ENCODE peak calls at places on chromosomes 16 and 17, in nine cellular contexts. Q is tibial nerve; M is MM.1S; X is transverse colon; E is effector memory CD4-positive, alpha-beta T cell; T is left lung; Z is heart right ventricle; G is A549; C is AG04450. R is an unnamed sample.

GRCh38 chr17:7729841-7730240 is 12.3 kb downstream of the DNAH2 start:
- DNase-seq in Q (no peak), M (no peak), X (no peak), E (no peak), T (no peak), Z (no peak), G (no peak), C (no peak), R (no peak)

GRCh38 chr17:68515238-68515637 is 3.0 kb downstream of the PRKAR1A start:
- DNase-seq in Q (no peak), M (no peak), X (no peak), E (no peak), T (no peak), Z (no peak), G (no peak), C (no peak), R (no peak)

GRCh38 chr16:88636488-88637265 is 1.7 kb upstream of the IL17C start:
- DNase-seq in Q (no peak), M (no peak), X (no peak), E (no peak), T (no peak), Z (no peak), G (no peak), C (no peak), R (no peak)

GRCh38 chr16:23506606-23506994 is 3.7 kb downstream of the GGA2 start:
- DNase-seq in Q (no peak), M (no peak), X (no peak), E (no peak), T (no peak), Z (no peak), G (no peak), C (no peak), R (no peak)

GRCh38 chr17:8556074-8556473 is 74.5 kb downstream of the MYH10 start:
- DNase-seq in Q (no peak), M (no peak), X (no peak), E (no peak), T (no peak), Z (no peak), G (no peak), C (no peak), R (no peak)

GRCh38 chr17:74447628-74448159 is 15.8 kb downstream of the GPRC5C start:
- DNase-seq in Q (no peak), M (no peak), X (no peak), E (no peak), T (no peak), Z (no peak), G (no peak), C (no peak), R (no peak)

GRCh38 chr17:40801157-40801556 is 1.4 kb upstream of the KRT28 start:
- DNase-seq in Q (no peak), M (no peak), X (no peak), E (no peak), T (no peak), Z (no peak), G (no peak), C (no peak), R (no peak)

GRCh38 chr17:47952181-47953021 is 5.3 kb downstream of the PRR15L start:
- DNase-seq in Q (no peak), M (no peak), X (peak; percentile 86), E (no peak), T (peak; percentile 49), Z (no peak), G (no peak), C (no peak), R (no peak)

GRCh38 chr17:27756467-27757371 is 43.6 kb downstream of the NOS2 start:
- DNase-seq in Q (no peak), M (peak; percentile 36), X (peak; percentile 68), E (peak; percentile 24), T (no peak), Z (peak; percentile 37), G (peak; percentile 39), C (peak; percentile 11), R (no peak)

GRCh38 chr16:2008631-2009301 is 855 bp downstream of the ZNF598 start:
- DNase-seq in Q (no peak), M (peak; percentile 34), X (no peak), E (no peak), T (no peak), Z (no peak), G (no peak), C (no peak), R (no peak)

GRCh38 chr17:18937981-18938691 is 13.8 kb upstream of the SLC5A10 start:
- DNase-seq in Q (no peak), M (no peak), X (no peak), E (no peak), T (no peak), Z (no peak), G (no peak), C (no peak), R (no peak)

DNA sequence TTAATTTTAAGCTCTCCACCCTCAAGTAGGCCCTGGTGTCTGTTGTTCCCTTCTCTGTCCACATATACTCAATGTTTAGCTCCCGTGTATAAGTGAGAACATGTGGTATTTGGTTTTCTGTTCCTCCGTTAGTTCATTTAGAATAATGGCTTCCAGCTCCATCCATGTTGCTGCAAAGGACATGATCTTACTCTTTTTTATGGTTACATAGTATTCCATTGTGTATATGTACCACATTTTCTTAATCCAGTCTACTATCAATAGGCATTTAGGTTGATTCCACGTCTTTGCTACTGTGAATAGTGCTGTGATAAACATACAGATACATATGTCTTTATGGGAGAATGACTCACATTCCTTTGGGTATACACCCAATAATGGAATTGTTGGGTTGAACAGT is 111.4 kb upstream of the NACA2 start:
- DNase-seq in Q (no peak), M (no peak), X (no peak), E (no peak), T (no peak), Z (no peak), G (no peak), C (no peak), R (no peak)
- H3K9me3 ChIP-seq in Q (peaks cover 37% of the 10 kb centered on the region), M (no peaks in the 10 kb centered on the region), X (peaks cover 32% of the 10 kb centered on the region), E (peaks cover 14% of the 10 kb centered on the region), T (no peaks in the 10 kb centered on the region), Z (no peaks in the 10 kb centered on the region), G (peaks cover 41% of the 10 kb centered on the region), C (peaks cover 3% of the 10 kb centered on the region), R (peaks cover 7% of the 10 kb centered on the region)

GRCh38 chr16:4011225-4011939 is 104.9 kb downstream of the ADCY9 start:
- DNase-seq in Q (no peak), M (no peak), X (no peak), E (no peak), T (no peak), Z (no peak), G (no peak), C (no peak), R (no peak)
- H3K9me3 ChIP-seq in Q (no peaks in the 10 kb centered on the region), M (no peaks in the 10 kb centered on the region), X (no peaks in the 10 kb centered on the region), E (no peaks in the 10 kb centered on the region), T (no peaks in the 10 kb centered on the region), Z (no peaks in the 10 kb centered on the region), G (no peaks in the 10 kb centered on the region), C (peaks cover 15% of the 10 kb centered on the region), R (no peaks in the 10 kb centered on the region)

DNA sequence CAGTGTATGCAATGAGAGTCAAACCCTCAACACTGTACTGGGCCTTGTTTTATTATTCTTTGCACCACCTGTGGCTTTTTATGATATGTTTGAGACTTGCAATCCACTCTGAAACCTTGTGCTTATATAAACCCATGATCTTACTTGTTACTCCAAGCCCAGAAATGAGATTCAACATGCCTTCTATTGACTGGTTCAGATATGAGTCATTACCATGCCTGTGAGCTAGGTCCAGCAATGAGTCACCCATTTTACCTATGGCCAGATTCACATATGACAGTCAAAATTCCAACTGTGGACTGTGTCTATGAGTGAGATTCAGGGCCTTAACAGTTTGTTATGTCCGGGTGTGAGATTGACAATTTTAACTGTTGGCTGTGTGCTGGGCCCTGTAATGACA is 1846.1 kb downstream of the TP53TG3F start:
- DNase-seq in Q (no peak), M (no peak), X (no peak), E (no peak), T (no peak), Z (no peak), G (no peak), C (no peak), R (no peak)
- H3K9me3 ChIP-seq in Q (no peaks in the 10 kb centered on the region), M (no peaks in the 10 kb centered on the region), X (no peaks in the 10 kb centered on the region), E (peaks cover 4% of the 10 kb centered on the region), T (no peaks in the 10 kb centered on the region), Z (no peaks in the 10 kb centered on the region), G (no peaks in the 10 kb centered on the region), C (peaks cover 17% of the 10 kb centered on the region), R (no peaks in the 10 kb centered on the region)

DNA sequence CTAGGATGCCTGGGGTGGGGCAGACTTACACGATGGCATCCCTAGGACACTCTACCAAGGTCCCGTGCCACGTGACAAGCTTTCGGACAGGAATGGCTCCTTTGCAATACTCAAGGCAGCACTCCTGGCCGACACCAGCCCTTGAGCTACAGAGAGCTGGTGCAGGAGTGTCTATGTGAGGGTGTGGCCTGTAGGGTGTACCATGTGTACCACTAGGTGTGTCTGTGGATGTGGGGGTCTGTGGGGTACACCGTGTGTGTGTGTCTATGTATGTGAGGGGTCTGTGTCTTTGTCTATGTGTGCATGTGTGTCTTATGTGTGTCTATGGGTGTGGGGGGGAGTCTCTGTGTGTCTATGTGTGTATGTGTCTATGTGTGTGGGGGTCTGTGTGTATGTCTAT is 1.9 kb upstream of the TLE7 start:
- DNase-seq in Q (no peak), M (no peak), X (no peak), E (no peak), T (no peak), Z (no peak), G (no peak), C (no peak), R (no peak)
- H3K9me3 ChIP-seq in Q (peaks cover 40% of the 10 kb centered on the region), M (no peaks in the 10 kb centered on the region), X (peaks cover 38% of the 10 kb centered on the region), E (peaks cover 17% of the 10 kb centered on the region), T (no peaks in the 10 kb centered on the region), Z (peaks cover 9% of the 10 kb centered on the region), G (peaks cover 71% of the 10 kb centered on the region), C (peaks cover 72% of the 10 kb centered on the region), R (peaks cover 71% of the 10 kb centered on the region)